ENCODE peak calls at places on chromosomes 16 and 17, in five cellular contexts. D is thoracic aorta, P is H7, O is fibroblast of villous mesenchyme, K is colonic mucosa. G is an unnamed sample.
A peak's percentile ranks its signal among the peaks of the same experiment; 100 is the strongest.

GRCh38 chr16:17471745-17472075 is 950 bp upstream of the XYLT1 start:
- DNase-seq in D (no peak), K (no peak), P (no peak), O (no peak), G (no peak)

GRCh38 chr17:40343126-40344119 is 21.1 kb downstream of the GJD3 start:
- DNase-seq in D (no peak), O (no peak), K (peak; percentile 56), P (no peak), G (no peak)

GRCh38 chr17:44444735-44445105 is 55.3 kb upstream of the ITGA2B start:
- DNase-seq in O (peak; percentile 68), P (no peak), D (no peak), K (no peak), G (no peak)

GRCh38 chr16:57576429-57576870 is 34.0 kb downstream of the ADGRG5 start:
- DNase-seq in P (peak; percentile 90), D (peak; percentile 29), O (peak; percentile 64), K (peak; percentile 80), G (peak; percentile 88)

GRCh38 chr16:83807710-83808572 is at the start of gene HSBP1:
- DNase-seq in K (peak; percentile 97), P (peak; percentile 98), O (peak; percentile 91), D (peak; percentile 79), G (peak; percentile 96)

GRCh38 chr16:21150375-21151001 is at the start of gene DNAH3:
- DNase-seq in P (no peak), K (no peak), O (no peak), D (no peak), G (no peak)

GRCh38 chr17:74873036-74873873 is 461 bp upstream of the FDXR start:
- DNase-seq in P (peak; percentile 99), D (peak; percentile 99), O (peak; percentile 100), K (peak; percentile 100), G (peak; percentile 100)

GRCh38 chr16:72099377-72099818 is 5.8 kb downstream of the DHX38 start:
- DNase-seq in K (peak; percentile 53), D (no peak), O (peak; percentile 49), P (peak; percentile 87), G (peak; percentile 74)

GRCh38 chr17:55134486-55135157 is 130.1 kb upstream of the HLF start:
- DNase-seq in D (no peak), O (no peak), P (no peak), K (no peak), G (no peak)

GRCh38 chr16:78695371-78695770 is 595.9 kb downstream of the WWOX start:
- DNase-seq in P (no peak), O (no peak), K (no peak), D (no peak), G (no peak)

GRCh38 chr16:3274490-3274889 is 8.8 kb upstream of the ZNF263 start:
- DNase-seq in D (no peak), K (no peak), O (peak; percentile 37), P (no peak), G (no peak)

GRCh38 chr16:27363246-27363632 is 38.7 kb upstream of the IL21R start:
- DNase-seq in P (peak; percentile 53), O (no peak), D (no peak), K (no peak), G (no peak)

GRCh38 chr17:38355256-38355655 is 3.6 kb downstream of the SOCS7 start:
- DNase-seq in O (no peak), P (no peak), D (no peak), K (no peak), G (no peak)

GRCh38 chr17:2064980-2065785 is 10.3 kb downstream of the HIC1 start:
- DNase-seq in O (peak; percentile 83), D (no peak), P (peak; percentile 95), K (no peak), G (peak; percentile 81)

GRCh38 chr16:79969458-79969857 is 368.9 kb upstream of the MAF start:
- DNase-seq in D (no peak), O (no peak), P (no peak), K (no peak), G (no peak)

GRCh38 chr17:1275962-1276736 is 3.3 kb upstream of the TRARG1 start:
- DNase-seq in D (no peak), O (peak; percentile 44), K (peak; percentile 69), P (peak; percentile 95), G (peak; percentile 64)

GRCh38 chr17:41987642-41988041 is 21.0 kb downstream of the CNP start:
- DNase-seq in P (no peak), K (no peak), D (no peak), O (peak; percentile 18), G (no peak)

GRCh38 chr16:85982563-85982939 is 83.6 kb downstream of the IRF8 start:
- DNase-seq in D (no peak), O (peak; percentile 3), P (no peak), K (no peak), G (no peak)

GRCh38 chr17:67671492-67671891 is 46.2 kb upstream of the NOL11 start:
- DNase-seq in D (no peak), K (no peak), P (no peak), O (no peak), G (no peak)

GRCh38 chr17:21085707-21086106 is 41.1 kb upstream of the DHRS7B start:
- DNase-seq in O (no peak), D (no peak), P (peak; percentile 61), K (no peak), G (no peak)

GRCh38 chr16:88697116-88697830 is 8.9 kb downstream of the RNF166 start:
- DNase-seq in P (no peak), D (no peak), O (no peak), K (no peak), G (no peak)

GRCh38 chr16:20300312-20301097 is 26.8 kb downstream of the GP2 start:
- DNase-seq in O (peak; percentile 25), D (no peak), P (peak; percentile 72), K (peak; percentile 41), G (peak; percentile 72)

GRCh38 chr17:51585514-51586104 is 325.3 kb downstream of the UTP18 start:
- DNase-seq in P (peak; percentile 49), D (no peak), K (no peak), O (no peak), G (peak; percentile 13)

GRCh38 chr17:12242390-12242954 is 221.8 kb downstream of the MAP2K4 start:
- DNase-seq in O (peak; percentile 2), K (no peak), P (no peak), D (no peak), G (no peak)

GRCh38 chr16:814974-815373 is 14.4 kb upstream of the GNG13 start:
- DNase-seq in D (no peak), K (no peak), O (peak; percentile 8), P (no peak), G (peak; percentile 17)

GRCh38 chr17:29084476-29085148 is 41.7 kb downstream of the PIPOX start:
- DNase-seq in D (no peak), O (peak; percentile 10), P (peak; percentile 79), K (no peak), G (no peak)

GRCh38 chr16:70684146-70685060 is 1.4 kb downstream of the MTSS2 start:
- DNase-seq in P (no peak), K (no peak), D (no peak), O (no peak), G (no peak)
- H3K4me3 ChIP-seq in P (peak overlapping the region; percentile 77), K (peak overlapping the region; percentile 50), D (peak overlapping the region; percentile 83), O (peak overlapping the region; percentile 87), G (no peak overlapping the region)

DNA sequence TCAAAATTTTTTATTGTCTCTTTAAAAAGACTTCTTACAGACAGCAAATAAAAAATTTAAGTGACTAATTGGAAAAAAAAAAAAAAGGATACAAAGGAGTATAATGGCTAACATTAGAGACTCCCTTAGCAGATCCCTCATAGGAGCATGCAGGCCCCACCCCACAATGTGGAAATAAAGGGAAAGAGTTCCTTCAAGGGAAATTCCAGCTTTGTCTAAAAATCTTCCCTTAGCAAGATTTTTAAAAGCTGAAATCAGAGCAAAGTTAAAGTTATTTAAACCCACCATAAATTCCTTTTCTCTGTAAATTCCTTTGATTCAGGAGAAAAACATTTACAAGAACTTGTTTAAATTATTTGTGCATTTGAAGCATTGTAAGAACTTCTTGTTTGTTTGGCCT is 32.5 kb upstream of the NOS2 start:
- DNase-seq in O (no peak), D (no peak), P (no peak), K (no peak), G (no peak)
- H3K4me3 ChIP-seq in O (no peak overlapping the region), D (no peak overlapping the region), P (no peak overlapping the region), K (no peak overlapping the region), G (no peak overlapping the region)

GRCh38 chr17:63840591-63841349 is 1.7 kb downstream of the SMARCD2 start:
- DNase-seq in P (peak; percentile 9), K (no peak), O (no peak), D (no peak), G (no peak)
- H3K4me3 ChIP-seq in P (peak overlapping the region; percentile 78), K (peak overlapping the region; percentile 93), O (peak overlapping the region; percentile 92), D (peak overlapping the region; percentile 95), G (peak overlapping the region; percentile 78)

DNA sequence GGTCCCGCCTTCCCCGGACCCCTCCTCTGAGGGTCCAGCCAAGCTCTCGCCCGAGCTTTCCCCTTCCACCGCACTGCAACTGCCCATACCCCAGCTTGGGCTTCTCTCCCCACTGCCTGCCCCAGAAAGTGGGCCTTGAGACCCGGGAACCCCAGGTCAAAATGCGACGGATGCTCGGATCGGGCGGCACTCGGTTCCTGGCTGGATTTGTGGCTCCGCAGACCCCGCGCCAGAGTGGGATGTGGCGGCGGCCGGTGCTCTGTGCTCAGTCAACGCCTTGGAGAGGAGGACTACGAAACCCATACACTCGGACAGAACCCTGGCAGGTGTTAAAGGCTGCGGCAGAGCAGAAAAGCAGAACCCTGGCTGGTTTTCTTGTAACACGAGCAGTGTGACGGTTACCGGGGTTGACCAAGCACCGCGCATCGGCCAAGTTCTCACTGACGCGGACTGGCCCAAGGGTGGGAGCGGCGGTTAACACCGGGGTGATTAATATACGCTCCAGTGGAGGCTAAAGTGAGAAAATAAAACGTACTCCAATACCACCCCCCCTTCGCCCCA is 885 bp upstream of the SLFN13 start:
- DNase-seq in O (peak; percentile 7), K (no peak), D (no peak), P (peak; percentile 61), G (peak; percentile 62)
- H3K4me3 ChIP-seq in O (peak overlapping the region; percentile 23), K (peak overlapping the region; percentile 12), D (peak overlapping the region; percentile 82), P (peak overlapping the region; percentile 66), G (peak overlapping the region; percentile 90)

DNA sequence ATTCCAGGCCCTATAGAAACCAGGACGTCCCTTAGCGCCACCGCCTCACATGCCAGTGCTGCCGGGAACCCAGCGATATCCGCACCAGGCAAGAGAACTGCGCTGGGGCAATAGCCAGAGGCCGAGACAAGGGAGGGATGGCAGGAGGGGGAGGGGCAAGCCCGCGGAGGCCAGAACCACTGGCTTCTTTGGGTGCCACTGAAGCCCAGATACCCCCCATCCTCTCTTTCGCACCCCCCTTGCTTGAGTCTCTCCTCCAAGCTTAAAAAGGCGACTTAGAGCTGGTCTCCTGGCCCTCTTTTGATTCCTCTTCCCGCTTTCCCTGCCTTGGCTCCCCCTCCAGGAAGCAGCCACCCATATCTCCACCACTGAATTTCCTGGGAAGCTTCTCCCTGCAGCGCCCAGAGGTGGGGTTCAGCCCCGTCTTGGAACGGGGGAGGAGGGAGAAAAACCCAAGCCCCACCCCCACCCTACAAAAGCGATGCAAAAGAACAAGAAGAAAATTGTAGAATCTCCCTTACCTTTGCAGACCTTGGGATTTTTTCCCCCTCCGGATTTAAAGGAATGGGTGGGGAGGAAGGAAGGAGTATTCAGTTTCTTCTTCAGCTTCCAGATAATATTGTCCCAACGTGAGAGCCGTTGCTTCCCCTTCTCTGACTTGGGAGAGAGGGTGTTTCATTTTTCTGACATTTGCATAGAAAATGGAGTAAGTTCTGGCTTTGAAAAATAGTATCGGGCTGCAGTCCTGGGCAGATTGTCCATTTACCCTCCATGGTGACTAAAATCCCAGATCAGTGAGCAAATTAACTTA is 622 bp downstream of the HOXB6 start:
- DNase-seq in O (no peak), K (peak; percentile 82), D (no peak), P (peak; percentile 69), G (no peak)
- H3K4me3 ChIP-seq in O (peak overlapping the region; percentile 50), K (peak overlapping the region; percentile 41), D (peak overlapping the region; percentile 75), P (no peak overlapping the region), G (no peak overlapping the region)